ENCODE peak calls at places on chromosomes 11 and 22, in six cellular contexts. One of them, this sample, is unnamed.

GRCh38 chr11:73335204-73335923 is 27.3 kb downstream of the ARHGEF17 start:
- DNase-seq in COR-L47: peak
- DNase-seq in M059J: peak
- DNase-seq in AML-193: peak
- DNase-seq in kidney glomerular epithelial cell: peak
- DNase-seq in effector CD8-positive, alpha-beta T cell: peak
- DNase-seq in this sample: peak

GRCh38 chr11:33172996-33173395 is 11.7 kb upstream of the CSTF3 start:
- DNase-seq in AML-193: no peak
- DNase-seq in kidney glomerular epithelial cell: no peak
- DNase-seq in COR-L47: no peak
- DNase-seq in M059J: no peak
- DNase-seq in effector CD8-positive, alpha-beta T cell: no peak
- DNase-seq in this sample: no peak

GRCh38 chr11:103659138-103659734 is 377.2 kb upstream of the DDI1 start:
- DNase-seq in kidney glomerular epithelial cell: peak
- DNase-seq in effector CD8-positive, alpha-beta T cell: no peak
- DNase-seq in AML-193: no peak
- DNase-seq in COR-L47: peak
- DNase-seq in M059J: peak
- DNase-seq in this sample: peak

GRCh38 chr22:37018815-37019308 is 385 bp downstream of the TST start:
- DNase-seq in AML-193: no peak
- DNase-seq in COR-L47: no peak
- DNase-seq in M059J: no peak
- DNase-seq in kidney glomerular epithelial cell: peak
- DNase-seq in effector CD8-positive, alpha-beta T cell: no peak
- DNase-seq in this sample: peak

GRCh38 chr11:62139526-62140301 is 15.9 kb downstream of the INCENP start:
- DNase-seq in M059J: no peak
- DNase-seq in effector CD8-positive, alpha-beta T cell: no peak
- DNase-seq in COR-L47: no peak
- DNase-seq in AML-193: no peak
- DNase-seq in kidney glomerular epithelial cell: no peak
- DNase-seq in this sample: no peak

GRCh38 chr11:46370253-46370652 is 11.2 kb upstream of the MDK start:
- DNase-seq in COR-L47: no peak
- DNase-seq in kidney glomerular epithelial cell: no peak
- DNase-seq in AML-193: no peak
- DNase-seq in effector CD8-positive, alpha-beta T cell: no peak
- DNase-seq in M059J: no peak
- DNase-seq in this sample: no peak

GRCh38 chr11:75371930-75372876 is 20.7 kb upstream of the ARRB1 start:
- DNase-seq in effector CD8-positive, alpha-beta T cell: no peak
- DNase-seq in kidney glomerular epithelial cell: no peak
- DNase-seq in COR-L47: peak
- DNase-seq in AML-193: no peak
- DNase-seq in M059J: peak
- DNase-seq in this sample: no peak

GRCh38 chr11:119198925-119199324 is 7.2 kb upstream of the CBL start:
- DNase-seq in kidney glomerular epithelial cell: no peak
- DNase-seq in COR-L47: no peak
- DNase-seq in effector CD8-positive, alpha-beta T cell: no peak
- DNase-seq in AML-193: no peak
- DNase-seq in M059J: no peak
- DNase-seq in this sample: no peak

GRCh38 chr22:27419473-27419872 is 382.1 kb downstream of the MN1 start:
- DNase-seq in COR-L47: no peak
- DNase-seq in kidney glomerular epithelial cell: no peak
- DNase-seq in M059J: peak
- DNase-seq in effector CD8-positive, alpha-beta T cell: no peak
- DNase-seq in AML-193: no peak
- DNase-seq in this sample: peak

GRCh38 chr22:49574205-49574604 is 253.5 kb downstream of the BRD1 start:
- DNase-seq in M059J: no peak
- DNase-seq in AML-193: no peak
- DNase-seq in kidney glomerular epithelial cell: no peak
- DNase-seq in COR-L47: no peak
- DNase-seq in effector CD8-positive, alpha-beta T cell: no peak
- DNase-seq in this sample: no peak

GRCh38 chr11:68457898-68458249 is 2.7 kb upstream of the PPP6R3 start:
- DNase-seq in COR-L47: no peak
- DNase-seq in M059J: no peak
- DNase-seq in kidney glomerular epithelial cell: no peak
- DNase-seq in AML-193: no peak
- DNase-seq in effector CD8-positive, alpha-beta T cell: no peak
- DNase-seq in this sample: no peak

GRCh38 chr11:33402066-33402465 is 144.9 kb downstream of the HIPK3 start:
- DNase-seq in AML-193: no peak
- DNase-seq in M059J: no peak
- DNase-seq in COR-L47: no peak
- DNase-seq in effector CD8-positive, alpha-beta T cell: no peak
- DNase-seq in kidney glomerular epithelial cell: peak
- DNase-seq in this sample: peak

GRCh38 chr11:63912678-63913077 is 4.3 kb downstream of the RCOR2 start:
- DNase-seq in kidney glomerular epithelial cell: no peak
- DNase-seq in COR-L47: no peak
- DNase-seq in AML-193: no peak
- DNase-seq in M059J: no peak
- DNase-seq in effector CD8-positive, alpha-beta T cell: no peak
- DNase-seq in this sample: no peak

GRCh38 chr11:104668797-104669463 is 229.3 kb downstream of the CASP12 start:
- DNase-seq in effector CD8-positive, alpha-beta T cell: no peak
- DNase-seq in M059J: peak
- DNase-seq in AML-193: peak
- DNase-seq in kidney glomerular epithelial cell: peak
- DNase-seq in COR-L47: no peak
- DNase-seq in this sample: peak

GRCh38 chr22:23146842-23147205 is 1.5 kb downstream of the RAB36 start:
- DNase-seq in kidney glomerular epithelial cell: no peak
- DNase-seq in AML-193: no peak
- DNase-seq in effector CD8-positive, alpha-beta T cell: no peak
- DNase-seq in M059J: no peak
- DNase-seq in COR-L47: no peak
- DNase-seq in this sample: peak

GRCh38 chr11:27274854-27275395 is 88.1 kb downstream of the CCDC34 start:
- DNase-seq in M059J: no peak
- DNase-seq in kidney glomerular epithelial cell: no peak
- DNase-seq in effector CD8-positive, alpha-beta T cell: no peak
- DNase-seq in AML-193: no peak
- DNase-seq in COR-L47: no peak
- DNase-seq in this sample: no peak

GRCh38 chr11:72544589-72544988 is 110.3 kb upstream of the CLPB start:
- DNase-seq in kidney glomerular epithelial cell: no peak
- DNase-seq in COR-L47: no peak
- DNase-seq in effector CD8-positive, alpha-beta T cell: no peak
- DNase-seq in AML-193: no peak
- DNase-seq in M059J: no peak
- DNase-seq in this sample: no peak

GRCh38 chr11:120199613-120200012 is 11.2 kb upstream of the OAF start:
- DNase-seq in AML-193: no peak
- DNase-seq in COR-L47: no peak
- DNase-seq in kidney glomerular epithelial cell: no peak
- DNase-seq in effector CD8-positive, alpha-beta T cell: no peak
- DNase-seq in M059J: no peak
- DNase-seq in this sample: no peak

GRCh38 chr11:112797653-112798293 is 163.4 kb upstream of the NCAM1 start:
- DNase-seq in COR-L47: peak
- DNase-seq in M059J: peak
- DNase-seq in kidney glomerular epithelial cell: peak
- DNase-seq in effector CD8-positive, alpha-beta T cell: no peak
- DNase-seq in AML-193: peak
- DNase-seq in this sample: peak

GRCh38 chr11:67311556-67312082 is 8.3 kb downstream of the SSH3 start:
- DNase-seq in M059J: no peak
- DNase-seq in kidney glomerular epithelial cell: no peak
- DNase-seq in AML-193: no peak
- DNase-seq in COR-L47: no peak
- DNase-seq in effector CD8-positive, alpha-beta T cell: no peak
- DNase-seq in this sample: no peak

GRCh38 chr22:35464399-35464798 is 64.5 kb downstream of the MCM5 start:
- DNase-seq in kidney glomerular epithelial cell: no peak
- DNase-seq in effector CD8-positive, alpha-beta T cell: no peak
- DNase-seq in M059J: no peak
- DNase-seq in COR-L47: no peak
- DNase-seq in AML-193: no peak
- DNase-seq in this sample: peak

GRCh38 chr11:100671471-100671870 is 15.6 kb upstream of the ARHGAP42 start:
- DNase-seq in kidney glomerular epithelial cell: no peak
- DNase-seq in AML-193: no peak
- DNase-seq in COR-L47: no peak
- DNase-seq in M059J: peak
- DNase-seq in effector CD8-positive, alpha-beta T cell: no peak
- DNase-seq in this sample: no peak

GRCh38 chr11:4484310-4484709 is 1.9 kb downstream of the OR52K1 start:
- DNase-seq in M059J: no peak
- DNase-seq in COR-L47: no peak
- DNase-seq in AML-193: no peak
- DNase-seq in kidney glomerular epithelial cell: no peak
- DNase-seq in effector CD8-positive, alpha-beta T cell: no peak
- DNase-seq in this sample: no peak

GRCh38 chr11:61045271-61045670 is 57.0 kb upstream of the CD5 start:
- DNase-seq in effector CD8-positive, alpha-beta T cell: no peak
- DNase-seq in M059J: peak
- DNase-seq in kidney glomerular epithelial cell: no peak
- DNase-seq in AML-193: no peak
- DNase-seq in COR-L47: no peak
- DNase-seq in this sample: no peak

GRCh38 chr11:72760543-72761400 is 8.6 kb upstream of the ARAP1 start:
- DNase-seq in effector CD8-positive, alpha-beta T cell: no peak
- DNase-seq in AML-193: no peak
- DNase-seq in COR-L47: no peak
- DNase-seq in kidney glomerular epithelial cell: no peak
- DNase-seq in M059J: peak
- DNase-seq in this sample: peak

GRCh38 chr11:104090767-104091166 is 54.3 kb downstream of the DDI1 start:
- DNase-seq in effector CD8-positive, alpha-beta T cell: no peak
- DNase-seq in COR-L47: no peak
- DNase-seq in M059J: no peak
- DNase-seq in AML-193: no peak
- DNase-seq in kidney glomerular epithelial cell: no peak
- DNase-seq in this sample: no peak

GRCh38 chr11:1749787-1750351 is 526 bp downstream of the IFITM10 start:
- DNase-seq in effector CD8-positive, alpha-beta T cell: no peak
- DNase-seq in kidney glomerular epithelial cell: peak
- DNase-seq in COR-L47: no peak
- DNase-seq in M059J: peak
- DNase-seq in AML-193: no peak
- DNase-seq in this sample: peak

GRCh38 chr22:45083659-45084305 is 74.0 kb upstream of the PHF21B start:
- DNase-seq in AML-193: no peak
- DNase-seq in effector CD8-positive, alpha-beta T cell: no peak
- DNase-seq in kidney glomerular epithelial cell: no peak
- DNase-seq in M059J: peak
- DNase-seq in COR-L47: no peak
- DNase-seq in this sample: peak

GRCh38 chr11:68843703-68844312 is 2.1 kb upstream of the CPT1A start:
- DNase-seq in AML-193: peak
- DNase-seq in COR-L47: peak
- DNase-seq in effector CD8-positive, alpha-beta T cell: peak
- DNase-seq in kidney glomerular epithelial cell: peak
- DNase-seq in M059J: peak
- DNase-seq in this sample: peak

GRCh38 chr22:45912910-45913309 is 64.1 kb downstream of the WNT7B start:
- DNase-seq in M059J: no peak
- DNase-seq in kidney glomerular epithelial cell: no peak
- DNase-seq in effector CD8-positive, alpha-beta T cell: no peak
- DNase-seq in AML-193: no peak
- DNase-seq in COR-L47: no peak
- DNase-seq in this sample: no peak

GRCh38 chr11:11738370-11738769 is 103.4 kb upstream of the USP47 start:
- DNase-seq in COR-L47: no peak
- DNase-seq in effector CD8-positive, alpha-beta T cell: no peak
- DNase-seq in kidney glomerular epithelial cell: no peak
- DNase-seq in M059J: no peak
- DNase-seq in AML-193: no peak
- DNase-seq in this sample: no peak

GRCh38 chr22:36406139-36406538 is 18.4 kb upstream of the MYH9 start:
- DNase-seq in kidney glomerular epithelial cell: no peak
- DNase-seq in effector CD8-positive, alpha-beta T cell: no peak
- DNase-seq in M059J: no peak
- DNase-seq in COR-L47: no peak
- DNase-seq in AML-193: peak
- DNase-seq in this sample: no peak

GRCh38 chr11:62402226-62402625 is 16.6 kb upstream of the SCGB1A1 start:
- DNase-seq in kidney glomerular epithelial cell: no peak
- DNase-seq in COR-L47: no peak
- DNase-seq in effector CD8-positive, alpha-beta T cell: peak
- DNase-seq in M059J: no peak
- DNase-seq in AML-193: peak
- DNase-seq in this sample: no peak

GRCh38 chr11:18019650-18020049 is 6.8 kb upstream of the SERGEF start:
- DNase-seq in AML-193: no peak
- DNase-seq in effector CD8-positive, alpha-beta T cell: no peak
- DNase-seq in M059J: no peak
- DNase-seq in COR-L47: no peak
- DNase-seq in kidney glomerular epithelial cell: no peak
- DNase-seq in this sample: no peak

GRCh38 chr22:22761963-22762772 is 117.8 kb downstream of the GGTLC2 start:
- DNase-seq in COR-L47: no peak
- DNase-seq in M059J: no peak
- DNase-seq in effector CD8-positive, alpha-beta T cell: no peak
- DNase-seq in AML-193: no peak
- DNase-seq in kidney glomerular epithelial cell: no peak
- DNase-seq in this sample: no peak

GRCh38 chr11:27592111-27592780 is 85.7 kb upstream of the LIN7C start:
- DNase-seq in AML-193: no peak
- DNase-seq in M059J: no peak
- DNase-seq in effector CD8-positive, alpha-beta T cell: no peak
- DNase-seq in COR-L47: no peak
- DNase-seq in kidney glomerular epithelial cell: no peak
- DNase-seq in this sample: no peak

GRCh38 chr11:35418282-35418846 is 994 bp downstream of the SLC1A2 start:
- DNase-seq in COR-L47: peak
- DNase-seq in kidney glomerular epithelial cell: no peak
- DNase-seq in M059J: no peak
- DNase-seq in effector CD8-positive, alpha-beta T cell: no peak
- DNase-seq in AML-193: no peak
- DNase-seq in this sample: no peak

GRCh38 chr11:22343411-22344032 is 5.3 kb downstream of the SLC17A6 start:
- DNase-seq in AML-193: no peak
- DNase-seq in kidney glomerular epithelial cell: no peak
- DNase-seq in COR-L47: peak
- DNase-seq in effector CD8-positive, alpha-beta T cell: no peak
- DNase-seq in M059J: no peak
- DNase-seq in this sample: no peak

GRCh38 chr11:46277313-46277622 is 194 bp upstream of the CREB3L1 start:
- DNase-seq in COR-L47: no peak
- DNase-seq in kidney glomerular epithelial cell: peak
- DNase-seq in M059J: peak
- DNase-seq in AML-193: no peak
- DNase-seq in effector CD8-positive, alpha-beta T cell: no peak
- DNase-seq in this sample: peak